ENCODE peak calls at places on chromosomes 3 and 15, in six cellular contexts. T is GM23338, B is heart left ventricle, P is RWPE2, D is lower lobe of right lung, W is endothelial cell of umbilical vein. E is an unnamed sample. For H3K4me1, the result is how much of the 10 kb centered on the place peaks cover.

GRCh38 chr3:137946341-137946973 is 63.5 kb upstream of the CLDN18 start:
- DNase-seq in T (peak), B (no peak), P (peak), D (peak), W (peak), E (peak)

GRCh38 chr3:23170306-23170705 is 32.8 kb upstream of the UBE2E2 start:
- DNase-seq in T (no peak), B (no peak), P (no peak), D (no peak), W (no peak), E (no peak)

GRCh38 chr3:61974662-61975061 is 398.7 kb downstream of the FEZF2 start:
- DNase-seq in T (no peak), B (no peak), P (no peak), D (no peak), W (no peak), E (no peak)

GRCh38 chr3:67619966-67620365 is 34.4 kb downstream of the SUCLG2 start:
- DNase-seq in T (no peak), B (no peak), P (no peak), D (no peak), W (no peak), E (no peak)

GRCh38 chr15:93830221-93830765 is 401.1 kb upstream of the MCTP2 start:
- DNase-seq in T (no peak), B (no peak), P (no peak), D (no peak), W (no peak), E (no peak)

GRCh38 chr15:63605816-63606215 is 8.6 kb downstream of the FBXL22 start:
- DNase-seq in T (no peak), B (no peak), P (no peak), D (no peak), W (no peak), E (no peak)

GRCh38 chr3:50639055-50639494 is 22.1 kb downstream of the MAPKAPK3 start:
- DNase-seq in T (no peak), B (no peak), P (no peak), D (no peak), W (no peak), E (no peak)

GRCh38 chr3:46847744-46848143 is 15.5 kb downstream of the MYL3 start:
- DNase-seq in T (no peak), B (no peak), P (no peak), D (no peak), W (no peak), E (no peak)

GRCh38 chr15:84736375-84736774 is 12.0 kb upstream of the ZNF592 start:
- DNase-seq in T (no peak), B (no peak), P (peak), D (no peak), W (no peak), E (no peak)

GRCh38 chr3:195458188-195458800 is 15.5 kb upstream of the ACAP2 start:
- DNase-seq in T (no peak), B (no peak), P (no peak), D (no peak), W (peak), E (no peak)

GRCh38 chr3:56673781-56674457 is 9.1 kb downstream of the TASOR start:
- DNase-seq in T (no peak), B (no peak), P (no peak), D (no peak), W (no peak), E (no peak)

GRCh38 chr15:59223736-59224135 is 17.1 kb downstream of the LDHAL6B start:
- DNase-seq in T (no peak), B (no peak), P (peak), D (no peak), W (no peak), E (no peak)

GRCh38 chr3:77079988-77080585 is 40.2 kb downstream of the ROBO2 start:
- DNase-seq in T (peak), B (no peak), P (no peak), D (no peak), W (no peak), E (no peak)

GRCh38 chr3:82581350-82581749 is 819.9 kb upstream of the GBE1 start:
- DNase-seq in T (peak), B (no peak), P (no peak), D (no peak), W (no peak), E (no peak)

GRCh38 chr3:48248095-48248863 is 7.4 kb downstream of the ZNF589 start:
- DNase-seq in T (no peak), B (no peak), P (no peak), D (no peak), W (peak), E (peak)

GRCh38 chr15:79680721-79681120 is 216.1 kb downstream of the MTHFS start:
- DNase-seq in T (peak), B (no peak), P (peak), D (no peak), W (peak), E (peak)

GRCh38 chr3:52361011-52361410 is 44.9 kb downstream of the DNAH1 start:
- DNase-seq in T (no peak), B (peak), P (no peak), D (no peak), W (no peak), E (no peak)

GRCh38 chr3:25854635-25855034 is 64.7 kb downstream of the OXSM start:
- DNase-seq in T (no peak), B (no peak), P (no peak), D (no peak), W (no peak), E (no peak)

GRCh38 chr15:69107025-69107620 is 53.3 kb upstream of the GLCE start:
- DNase-seq in T (no peak), B (no peak), P (no peak), D (no peak), W (no peak), E (no peak)

GRCh38 chr3:156614642-156615511 is 59.5 kb upstream of the TIPARP start:
- DNase-seq in T (peak), B (no peak), P (no peak), D (no peak), W (no peak), E (peak)

GRCh38 chr3:193118907-193119306 is 122.1 kb upstream of the PLAAT1 start:
- DNase-seq in T (peak), B (no peak), P (no peak), D (no peak), W (no peak), E (no peak)

GRCh38 chr3:24290596-24290995 is 204.1 kb downstream of the THRB start:
- DNase-seq in T (no peak), B (no peak), P (no peak), D (no peak), W (no peak), E (no peak)

GRCh38 chr15:83206971-83207621 is 527 bp downstream of the HDGFL3 start:
- DNase-seq in T (peak), B (peak), P (peak), D (peak), W (peak), E (peak)

GRCh38 chr3:128823008-128823407 is 56.4 kb upstream of the ACAD9 start:
- DNase-seq in T (no peak), B (no peak), P (no peak), D (no peak), W (no peak), E (no peak)

GRCh38 chr15:101536166-101536874 is 46.8 kb upstream of the PCSK6 start:
- DNase-seq in T (no peak), B (no peak), P (no peak), D (no peak), W (no peak), E (no peak)

GRCh38 chr15:22989576-22990477 is 9.7 kb upstream of the CYFIP1 start:
- DNase-seq in T (no peak), B (no peak), P (peak), D (no peak), W (no peak), E (no peak)

GRCh38 chr15:77568960-77569646 is 63.6 kb downstream of the LINGO1 start:
- DNase-seq in T (peak), B (no peak), P (no peak), D (peak), W (no peak), E (no peak)

GRCh38 chr3:39383190-39383912 is at the start of gene SLC25A38:
- DNase-seq in T (peak), B (peak), P (peak), D (peak), W (peak), E (peak)

GRCh38 chr15:101250331-101250730 is 1.5 kb downstream of the CHSY1 start:
- DNase-seq in T (no peak), B (no peak), P (no peak), D (no peak), W (peak), E (peak)

GRCh38 chr3:51382076-51382745 is 2.9 kb upstream of the MANF start:
- DNase-seq in T (peak), B (no peak), P (peak), D (no peak), W (no peak), E (no peak)

GRCh38 chr15:96851613-96852012 is 521.1 kb downstream of the NR2F2 start:
- DNase-seq in T (no peak), B (no peak), P (no peak), D (no peak), W (peak), E (no peak)

GRCh38 chr3:187454416-187454815 is 86.2 kb downstream of the RTP4 start:
- DNase-seq in T (no peak), B (no peak), P (no peak), D (no peak), W (no peak), E (no peak)

GRCh38 chr15:68354923-68355322 is 77.0 kb downstream of the ITGA11 start:
- DNase-seq in T (no peak), B (no peak), P (no peak), D (no peak), W (no peak), E (no peak)

GRCh38 chr3:21013566-21013965 is 737.4 kb downstream of the ZNF385D start:
- DNase-seq in T (no peak), B (no peak), P (no peak), D (no peak), W (no peak), E (no peak)

GRCh38 chr15:78004919-78005634 is 72.4 kb downstream of the TBC1D2B start:
- DNase-seq in T (no peak), B (peak), P (no peak), D (peak), W (peak), E (peak)

GRCh38 chr15:48636511-48636910 is 9.0 kb downstream of the FBN1 start:
- DNase-seq in T (no peak), B (no peak), P (no peak), D (no peak), W (no peak), E (no peak)

GRCh38 chr3:172040078-172040975 is 949 bp downstream of the FNDC3B start:
- DNase-seq in T (peak), B (peak), P (peak), D (peak), W (peak), E (peak)
- TF ChIP-seq CTCF in T (no peak), B (peak), P (peak), D (peak), W (no peak), E (peak)

DNA sequence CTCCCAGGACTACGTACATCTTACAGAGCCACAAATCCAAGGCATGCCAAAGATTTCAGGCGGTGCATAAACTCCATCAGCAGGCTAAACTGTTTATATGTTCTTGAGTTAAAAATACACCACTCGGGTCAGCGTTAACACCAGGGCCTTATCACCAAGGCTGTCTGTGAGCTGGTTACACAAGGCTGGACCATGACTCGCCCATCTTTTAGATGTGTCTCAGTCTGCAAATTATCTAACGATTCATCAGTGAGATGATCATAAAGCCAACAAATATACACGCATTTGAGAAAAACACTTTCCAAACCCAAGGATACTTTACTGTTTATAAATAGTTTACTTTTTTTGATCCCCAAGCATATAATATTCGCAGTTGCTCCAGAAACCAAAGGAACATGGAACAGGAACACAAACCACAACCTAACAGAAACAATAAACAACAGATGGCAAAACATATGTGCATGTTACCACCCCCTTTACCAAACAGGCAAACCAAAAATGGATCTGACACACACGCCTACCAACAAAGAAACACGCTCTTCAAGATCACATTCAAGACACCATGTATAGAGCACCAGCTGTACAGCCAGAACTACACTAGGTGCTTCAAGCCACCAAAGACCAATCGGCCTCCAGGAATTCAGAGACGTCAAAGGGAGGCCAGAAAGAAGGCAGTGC is 15.4 kb downstream of the LRIG1 start:
- DNase-seq in T (no peak), B (no peak), P (no peak), D (no peak), W (no peak), E (no peak)
- H3K4me1 ChIP-seq in T (half or more), B (half or more), P (under half), D (half or more), W (under half), E (under half)

GRCh38 chr3:190053919-190054672 is 66.6 kb downstream of the P3H2 start:
- DNase-seq in T (no peak), B (no peak), P (no peak), D (no peak), W (peak), E (peak)
- TF ChIP-seq CTCF in T (no peak), B (no peak), P (no peak), D (no peak), W (no peak), E (no peak)

DNA sequence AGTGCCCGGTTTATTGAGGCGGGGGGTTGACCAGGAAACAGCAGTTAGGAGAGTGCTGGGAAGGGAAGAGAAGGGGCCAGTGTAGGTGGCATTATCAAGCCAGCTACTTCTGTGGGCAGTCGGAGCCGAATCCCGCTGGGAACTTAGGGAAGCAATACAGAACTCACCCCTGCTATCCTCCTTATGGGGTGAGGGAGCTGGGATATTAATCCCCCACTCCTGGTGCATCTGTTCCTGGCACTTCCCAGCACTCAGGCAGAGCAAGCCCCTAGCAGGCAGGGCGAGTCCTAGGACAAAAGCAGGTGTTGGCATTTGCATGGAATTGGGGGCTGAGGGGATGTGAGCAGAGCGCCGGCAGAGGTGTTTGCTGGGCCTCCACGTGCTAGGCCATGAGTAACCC is 48.6 kb downstream of the SMAD6 start:
- DNase-seq in T (no peak), B (no peak), P (no peak), D (no peak), W (no peak), E (no peak)
- H3K4me1 ChIP-seq in T (under half), B (half or more), P (under half), D (half or more), W (under half), E (under half)

DNA sequence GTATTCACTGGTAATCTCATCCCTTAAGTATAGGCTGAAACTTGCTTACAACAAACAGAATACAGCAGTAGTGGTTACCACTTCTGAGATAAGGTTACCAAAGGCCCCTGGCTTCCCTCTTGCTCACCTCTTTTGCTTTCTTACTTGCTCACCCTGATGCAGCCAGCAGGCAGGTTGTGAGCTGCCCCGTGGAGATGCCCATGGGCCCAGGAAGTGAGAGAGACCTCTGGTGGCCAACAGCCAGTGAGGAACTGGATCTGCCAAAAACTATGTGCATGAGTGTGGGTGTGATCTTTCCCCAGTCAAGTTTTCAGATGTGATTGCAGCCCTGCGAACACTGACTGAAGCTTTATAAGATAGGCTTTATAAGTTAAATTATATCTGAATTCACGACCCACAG is 48.7 kb downstream of the NMNAT3 start:
- DNase-seq in T (peak), B (no peak), P (no peak), D (no peak), W (no peak), E (peak)
- TF ChIP-seq CTCF in T (peak), B (no peak), P (peak), D (peak), W (no peak), E (peak)

DNA sequence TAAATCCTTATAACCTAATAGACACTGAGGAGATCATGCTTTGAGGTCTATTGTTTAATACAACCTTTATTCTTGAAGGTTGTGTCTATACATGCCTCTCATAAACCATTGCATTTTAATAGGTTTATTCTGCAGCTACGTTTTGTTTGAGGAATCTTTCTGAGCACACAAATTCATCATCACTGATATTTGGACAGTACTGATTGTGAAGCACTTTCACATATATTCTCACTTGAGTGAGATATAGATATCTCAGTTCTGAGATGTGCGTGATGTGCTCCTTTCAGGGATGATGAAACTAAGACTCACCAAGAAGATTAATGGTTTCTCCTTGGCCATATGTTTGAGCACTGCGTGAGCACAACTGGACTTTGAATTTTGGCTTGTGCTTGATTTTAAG is 374.4 kb downstream of the LPP start:
- DNase-seq in T (no peak), B (no peak), P (no peak), D (no peak), W (no peak), E (no peak)
- H3K4me1 ChIP-seq in T (under half), B (under half), P (half or more), D (under half), W (under half), E (under half)

GRCh38 chr3:64956619-64957018 is 268.8 kb upstream of the ADAMTS9 start:
- DNase-seq in T (no peak), B (no peak), P (no peak), D (no peak), W (no peak), E (no peak)
- TF ChIP-seq CTCF in T (no peak), B (no peak), P (no peak), D (no peak), W (no peak), E (no peak)

GRCh38 chr3:32123620-32124019 is 17.2 kb downstream of the GPD1L start:
- DNase-seq in T (no peak), B (no peak), P (no peak), D (no peak), W (no peak), E (no peak)

GRCh38 chr3:32129832-32130231 is 23.4 kb downstream of the GPD1L start:
- DNase-seq in T (no peak), B (no peak), P (no peak), D (no peak), W (no peak), E (no peak)

GRCh38 chr3:32124977-32125376 is 18.6 kb downstream of the GPD1L start:
- DNase-seq in T (no peak), B (no peak), P (no peak), D (no peak), W (no peak), E (no peak)

GRCh38 chr3:32127219-32127826 is 20.9 kb downstream of the GPD1L start:
- DNase-seq in T (no peak), B (no peak), P (no peak), D (no peak), W (no peak), E (no peak)

DNA sequence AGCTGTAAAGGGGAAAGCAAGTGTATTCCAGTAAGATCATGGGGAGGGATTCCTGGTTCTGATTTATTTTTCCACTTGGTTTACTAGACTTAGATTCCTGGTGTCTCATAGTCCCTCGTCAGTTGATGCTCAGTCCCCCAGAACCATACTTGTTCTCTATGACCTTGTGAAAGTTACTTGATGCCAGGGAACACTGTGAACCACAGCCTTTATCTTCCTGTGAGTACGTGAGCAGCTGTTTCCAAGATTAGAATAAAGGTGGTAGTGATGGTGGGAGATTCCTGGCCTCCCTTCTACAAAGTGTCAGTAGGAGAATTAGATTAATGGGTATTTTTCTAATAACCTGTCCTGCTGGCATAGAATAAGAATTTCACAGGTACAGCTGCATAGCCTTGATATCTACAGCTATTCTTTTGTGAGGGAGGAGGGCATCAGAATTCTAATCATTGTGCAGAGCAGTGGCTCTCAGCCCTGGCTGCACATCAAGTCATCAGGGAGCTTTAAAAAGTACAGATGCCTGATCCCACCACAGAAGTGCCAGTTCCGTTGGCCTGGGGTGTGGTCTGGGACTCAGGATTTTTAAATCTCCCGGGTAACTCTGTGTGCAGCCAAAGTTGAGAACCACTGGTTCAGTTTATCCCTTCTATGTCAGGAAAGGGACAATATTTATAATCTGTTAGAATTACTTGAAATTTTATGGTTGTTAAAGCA is 20.0 kb downstream of the GPD1L start:
- DNase-seq in T (no peak), B (no peak), P (no peak), D (no peak), W (no peak), E (no peak)
- H3K4me1 ChIP-seq in T (under half), B (under half), P (under half), D (under half), W (under half), E (under half)

E was measured in A673.